ENCODE peak calls at places on chromosomes 16 and 17, in eight cellular contexts. F is thoracic aorta; Y is right atrium auricular region; H is activated CD8-positive, alpha-beta T cell treated with anti-CD3 and anti-CD28 coated beads, Interleukin-2, amount 10 ng/mL, durations not matched to agents 7 days and 5 days; P is GDM1; O is psoas muscle; Z is BE2C; I is tibial artery. X is an unnamed sample.
A peak's percentile ranks its signal among the peaks of the same experiment; 100 is the strongest.

GRCh38 chr16:3490911-3491629 is 4.2 kb downstream of the C16orf90 start:
- DNase-seq in F (no peak), Y (no peak), H (no peak), P (no peak), O (no peak), Z (peak; percentile 63), I (no peak), X (no peak)

GRCh38 chr16:50469744-50470301 is 78.4 kb upstream of the NKD1 start:
- DNase-seq in F (no peak), Y (no peak), H (no peak), P (no peak), O (no peak), Z (no peak), I (no peak), X (no peak)

GRCh38 chr17:57368637-57369336 is 112.5 kb downstream of the MSI2 start:
- DNase-seq in F (no peak), Y (no peak), H (no peak), P (no peak), O (no peak), Z (no peak), I (no peak), X (no peak)

GRCh38 chr16:7742626-7743025 is 410.0 kb downstream of the RBFOX1 start:
- DNase-seq in F (no peak), Y (no peak), H (no peak), P (no peak), O (no peak), Z (no peak), I (no peak), X (no peak)

GRCh38 chr17:44920565-44920940 is 5.3 kb upstream of the GFAP start:
- DNase-seq in F (no peak), Y (no peak), H (no peak), P (no peak), O (no peak), Z (peak; percentile 68), I (peak; percentile 48), X (no peak)

GRCh38 chr17:50861822-50862528 is 4.2 kb downstream of the TOB1 start:
- DNase-seq in F (no peak), Y (no peak), H (no peak), P (no peak), O (no peak), Z (no peak), I (no peak), X (no peak)

GRCh38 chr17:31266042-31266441 is 31.0 kb downstream of the OMG start:
- DNase-seq in F (no peak), Y (no peak), H (no peak), P (no peak), O (no peak), Z (no peak), I (no peak), X (no peak)

GRCh38 chr17:42518046-42518754 is 17.8 kb upstream of the NAGLU start:
- DNase-seq in F (peak; percentile 80), Y (peak; percentile 96), H (no peak), P (peak; percentile 90), O (peak; percentile 90), Z (no peak), I (peak; percentile 94), X (peak; percentile 97)

GRCh38 chr17:67542219-67543114 is 165.4 kb downstream of the PITPNC1 start:
- DNase-seq in F (no peak), Y (no peak), H (no peak), P (no peak), O (no peak), Z (no peak), I (no peak), X (peak; percentile 18)

GRCh38 chr16:22318690-22319358 is 21.6 kb downstream of the POLR3E start:
- DNase-seq in F (no peak), Y (no peak), H (peak; percentile 74), P (peak; percentile 0), O (peak; percentile 64), Z (peak; percentile 49), I (no peak), X (no peak)

GRCh38 chr17:70138309-70138865 is 30.9 kb upstream of the KCNJ2 start:
- DNase-seq in F (no peak), Y (no peak), H (no peak), P (no peak), O (no peak), Z (no peak), I (no peak), X (no peak)

GRCh38 chr16:22366371-22366770 is 8.0 kb downstream of the CDR2 start:
- DNase-seq in F (no peak), Y (no peak), H (no peak), P (no peak), O (no peak), Z (no peak), I (no peak), X (no peak)

GRCh38 chr17:39094607-39095308 is 56.7 kb downstream of the PLXDC1 start:
- DNase-seq in F (no peak), Y (no peak), H (peak; percentile 79), P (no peak), O (no peak), Z (no peak), I (no peak), X (no peak)

X was measured in vagina.